ENCODE peak calls at places on chromosomes 12 and 14, in five cellular contexts. U is GM23338, J is mesenchymal stem cell, A is keratinocyte, R is IMR-90. G is an unnamed sample. For H3K4me1 and H3K27me3, the result is how much of the 10 kb centered on the place peaks cover.

GRCh38 chr14:53599221-53599945 is 357.2 kb downstream of the BMP4 start:
- DNase-seq in A (no peak), J (no peak), R (peak), U (peak), G (no peak)

GRCh38 chr14:96602186-96602585 is 100.0 kb downstream of the PAPOLA start:
- DNase-seq in A (no peak), R (no peak), U (no peak), J (no peak), G (no peak)

GRCh38 chr12:14258468-14258947 is 107.0 kb upstream of the ATF7IP start:
- DNase-seq in A (no peak), U (peak), J (no peak), R (peak), G (no peak)

GRCh38 chr12:49706351-49707126 is 666 bp downstream of the FMNL3 start:
- DNase-seq in A (no peak), J (peak), U (peak), R (peak), G (peak)

GRCh38 chr14:31161274-31161673 is 46.3 kb downstream of the HECTD1 start:
- DNase-seq in R (no peak), U (no peak), A (no peak), J (no peak), G (no peak)

GRCh38 chr12:32039917-32040575 is 66.6 kb upstream of the BICD1 start:
- DNase-seq in A (no peak), U (no peak), R (no peak), J (no peak), G (no peak)

GRCh38 chr14:71116206-71117122 is 209.2 kb downstream of the PCNX1 start:
- DNase-seq in J (no peak), U (no peak), R (no peak), A (no peak), G (no peak)

GRCh38 chr12:31807773-31808097 is 78.9 kb upstream of the AMN1 start:
- DNase-seq in J (no peak), U (no peak), R (no peak), A (no peak), G (no peak)

GRCh38 chr12:56120158-56120846 is 2.2 kb downstream of the ZC3H10 start:
- DNase-seq in A (no peak), R (peak), U (no peak), J (no peak), G (no peak)

GRCh38 chr12:15664491-15664890 is 124.7 kb downstream of the EPS8 start:
- DNase-seq in J (no peak), U (no peak), A (no peak), R (peak), G (peak)

GRCh38 chr12:26564391-26564790 is 268.6 kb downstream of the ITPR2 start:
- DNase-seq in R (peak), U (no peak), A (no peak), J (no peak), G (no peak)

GRCh38 chr12:24937553-24938244 is 11.2 kb downstream of the BCAT1 start:
- DNase-seq in J (no peak), U (no peak), R (peak), A (no peak), G (peak)

GRCh38 chr14:104715416-104715815 is 8.6 kb upstream of the ADSS1 start:
- DNase-seq in J (no peak), U (no peak), A (no peak), R (no peak), G (no peak)

GRCh38 chr12:103046154-103046553 is 88.7 kb downstream of the ASCL1 start:
- DNase-seq in J (no peak), A (no peak), R (no peak), U (no peak), G (no peak)

GRCh38 chr12:53074999-53075370 is 4.2 kb downstream of the SPRYD3 start:
- DNase-seq in R (no peak), J (no peak), U (no peak), A (no peak), G (no peak)

GRCh38 chr12:112916270-112916669 is 9.5 kb downstream of the OAS1 start:
- DNase-seq in U (no peak), A (no peak), R (no peak), J (no peak), G (no peak)

GRCh38 chr12:43728117-43728516 is 30.5 kb downstream of the PUS7L start:
- DNase-seq in J (no peak), R (no peak), A (no peak), U (no peak), G (no peak)

GRCh38 chr12:12327802-12328201 is 22.2 kb downstream of the MANSC1 start:
- DNase-seq in R (peak), J (peak), A (peak), U (peak), G (no peak)

GRCh38 chr12:121167232-121167820 is 34.6 kb downstream of the P2RX7 start:
- DNase-seq in J (peak), R (no peak), U (peak), A (no peak), G (no peak)

GRCh38 chr12:52949413-52950331 is 754 bp downstream of the KRT18 start:
- DNase-seq in U (peak), A (peak), J (peak), R (peak), G (peak)

DNA sequence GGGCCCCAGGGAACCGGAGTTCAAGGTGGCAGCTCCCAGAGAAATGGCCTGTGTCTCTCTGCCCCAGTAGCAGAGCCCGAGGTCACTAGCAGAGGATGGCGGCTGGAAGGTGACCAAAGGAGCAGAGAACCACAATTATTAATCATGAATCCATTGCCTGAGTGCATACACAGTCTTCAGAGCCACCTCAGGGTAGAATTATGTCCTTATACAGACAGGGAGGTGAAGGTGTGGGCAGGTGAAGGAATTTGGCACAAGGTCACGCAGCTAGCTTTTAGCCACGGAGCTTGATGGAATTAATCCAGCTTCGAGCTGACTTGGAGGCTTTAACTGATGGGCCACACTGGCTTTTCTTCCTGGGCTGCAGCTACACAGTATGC is 93.2 kb downstream of the LRRC74A start:
- DNase-seq in R (no peak), A (no peak), J (no peak), U (no peak), G (peak)
- H3K4me2 ChIP-seq in R (peak), A (peak), J (peak), U (peak), G (peak)

GRCh38 chr14:105929327-105930081 is 403.1 kb downstream of the TMEM121 start:
- DNase-seq in J (no peak), A (no peak), U (no peak), R (no peak), G (peak)
- H3K4me1 ChIP-seq in J (under half), A (under half), U (under half), R (under half), G (under half)

GRCh38 chr12:48016373-48017020 is 12.2 kb upstream of the COL2A1 start:
- DNase-seq in A (no peak), U (no peak), J (no peak), R (no peak), G (no peak)
- H3K27me3 ChIP-seq in A (under half), U (half or more), J (half or more), R (half or more), G (half or more)

GRCh38 chr12:6552140-6552551 is 3.7 kb downstream of the IFFO1 start:
- DNase-seq in A (no peak), R (no peak), J (peak), U (no peak), G (peak)
- H3K4me2 ChIP-seq in A (peak), R (peak), J (peak), U (peak), G (peak)

GRCh38 chr12:1592444-1593231 is 1.7 kb downstream of the FBXL14 start:
- DNase-seq in J (peak), U (peak), A (no peak), R (peak), G (peak)
- H3K4me1 ChIP-seq in J (under half), U (under half), A (half or more), R (under half), G (half or more)

GRCh38 chr12:109377139-109377685 is 29.5 kb downstream of the MYO1H start:
- DNase-seq in U (peak), J (no peak), R (no peak), A (no peak), G (no peak)
- H3K27me3 ChIP-seq in U (under half), J (under half), R (under half), A (under half), G (under half)

GRCh38 chr12:1320021-1320420 is 274.4 kb downstream of the FBXL14 start:
- DNase-seq in R (no peak), U (no peak), A (no peak), J (no peak), G (no peak)

GRCh38 chr12:1314523-1314922 is 279.9 kb downstream of the FBXL14 start:
- DNase-seq in J (no peak), U (no peak), A (no peak), R (no peak), G (no peak)

GRCh38 chr12:1318327-1319031 is 275.9 kb downstream of the FBXL14 start:
- DNase-seq in A (no peak), R (peak), J (peak), U (peak), G (peak)

GRCh38 chr12:1324099-1324498 is 270.3 kb downstream of the FBXL14 start:
- DNase-seq in A (no peak), R (no peak), J (no peak), U (no peak), G (no peak)

GRCh38 chr12:1319215-1319614 is 275.2 kb downstream of the FBXL14 start:
- DNase-seq in R (peak), U (no peak), A (no peak), J (peak), G (peak)
- H3K4me2 ChIP-seq in R (no peak), U (no peak), A (no peak), J (no peak), G (peak)

G was measured in osteoblast.